ENCODE peak calls at places on chromosomes 6 and 20, in four cellular contexts. Q, M, T and A are unnamed samples.

GRCh38 chr6:155660243-155660977 is 204.8 kb upstream of the NOX3 start:
- DNase-seq in Q (no peak), M (no peak), T (peak), A (no peak)

GRCh38 chr20:24131281-24131680 is 142.7 kb upstream of the GGTLC1 start:
- DNase-seq in Q (no peak), M (no peak), T (no peak), A (no peak)

GRCh38 chr20:10313701-10314100 is 95.1 kb downstream of the SNAP25 start:
- DNase-seq in Q (no peak), M (no peak), T (no peak), A (no peak)

GRCh38 chr6:141956046-141956761 is 176.5 kb upstream of the GJE1 start:
- DNase-seq in Q (no peak), M (no peak), T (no peak), A (no peak)

GRCh38 chr6:42778072-42778471 is 3.8 kb upstream of the BICRAL start:
- DNase-seq in Q (no peak), M (no peak), T (no peak), A (no peak)

GRCh38 chr6:109783245-109783990 is 92.3 kb downstream of the FIG4 start:
- DNase-seq in Q (no peak), M (no peak), T (peak), A (no peak)

GRCh38 chr20:3082306-3082951 is 2.1 kb downstream of the AVP start:
- DNase-seq in Q (no peak), M (no peak), T (no peak), A (no peak)

GRCh38 chr6:155313602-155314091 is 637 bp downstream of the TFB1M start:
- DNase-seq in Q (no peak), M (no peak), T (peak), A (no peak)

GRCh38 chr20:19993937-19994667 is 23.1 kb upstream of the NAA20 start:
- DNase-seq in Q (no peak), M (no peak), T (no peak), A (peak)

GRCh38 chr6:142378138-142378875 is 76.5 kb downstream of the ADGRG6 start:
- DNase-seq in Q (no peak), M (no peak), T (no peak), A (no peak)

GRCh38 chr6:21357262-21357661 is 236.3 kb upstream of the SOX4 start:
- DNase-seq in Q (no peak), M (no peak), T (peak), A (no peak)

GRCh38 chr6:160930547-160931377 is 60.8 kb upstream of the MAP3K4 start:
- DNase-seq in Q (no peak), M (peak), T (peak), A (peak)
- TF ChIP-seq POLR2A in Q (no peak), M (no peak), T (no peak), A (no peak)

GRCh38 chr6:36973647-36974046 is 12.3 kb downstream of the MTCH1 start:
- DNase-seq in Q (no peak), M (peak), T (no peak), A (peak)

GRCh38 chr6:36976931-36977330 is 9.1 kb downstream of the MTCH1 start:
- DNase-seq in Q (no peak), M (peak), T (no peak), A (no peak)

GRCh38 chr6:36976509-36976908 is 9.5 kb downstream of the MTCH1 start:
- DNase-seq in Q (no peak), M (peak), T (no peak), A (no peak)

GRCh38 chr6:36976005-36976261 is 10.1 kb downstream of the MTCH1 start:
- DNase-seq in Q (no peak), M (no peak), T (peak), A (no peak)

GRCh38 chr6:36975231-36976004 is 10.6 kb downstream of the MTCH1 start:
- DNase-seq in Q (no peak), M (peak), T (no peak), A (no peak)
- TF ChIP-seq POLR2A in Q (no peak), M (no peak), T (no peak), A (no peak)

GRCh38 chr6:137531376-137532092 is 37.3 kb upstream of the OLIG3 start:
- DNase-seq in Q (no peak), M (no peak), T (no peak), A (no peak)

GRCh38 chr6:137536104-137536773 is 42.0 kb upstream of the OLIG3 start:
- DNase-seq in Q (no peak), M (no peak), T (no peak), A (no peak)

DNA sequence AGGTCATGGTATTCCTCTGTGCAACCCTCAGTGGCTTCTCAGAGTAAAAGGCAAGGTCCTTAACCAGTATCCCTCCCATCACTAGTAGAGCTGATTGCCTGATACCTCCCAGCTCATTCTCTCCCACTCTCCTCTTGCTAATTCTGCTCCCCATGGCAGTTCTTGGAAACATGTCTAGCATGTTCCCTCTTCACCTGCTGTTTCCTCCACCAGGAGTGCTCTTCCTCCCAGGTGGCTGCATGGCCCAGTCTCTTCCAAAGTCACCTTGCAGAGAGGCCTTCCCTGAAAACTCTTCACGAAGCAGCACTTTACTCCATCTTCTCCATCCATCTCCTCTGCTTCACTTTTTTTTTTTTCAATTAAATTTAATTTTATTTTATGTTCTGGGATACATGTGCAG is 36.2 kb upstream of the OLIG3 start:
- DNase-seq in Q (no peak), M (no peak), T (no peak), A (no peak)
- TF ChIP-seq POLR2A in Q (no peak), M (no peak), T (no peak), A (no peak)

GRCh38 chr6:120564779-120565178 is 769.5 kb downstream of the TBC1D32 start:
- DNase-seq in Q (no peak), M (no peak), T (no peak), A (no peak)
- TF ChIP-seq POLR2A in Q (no peak), M (no peak), T (no peak), A (no peak)

DNA sequence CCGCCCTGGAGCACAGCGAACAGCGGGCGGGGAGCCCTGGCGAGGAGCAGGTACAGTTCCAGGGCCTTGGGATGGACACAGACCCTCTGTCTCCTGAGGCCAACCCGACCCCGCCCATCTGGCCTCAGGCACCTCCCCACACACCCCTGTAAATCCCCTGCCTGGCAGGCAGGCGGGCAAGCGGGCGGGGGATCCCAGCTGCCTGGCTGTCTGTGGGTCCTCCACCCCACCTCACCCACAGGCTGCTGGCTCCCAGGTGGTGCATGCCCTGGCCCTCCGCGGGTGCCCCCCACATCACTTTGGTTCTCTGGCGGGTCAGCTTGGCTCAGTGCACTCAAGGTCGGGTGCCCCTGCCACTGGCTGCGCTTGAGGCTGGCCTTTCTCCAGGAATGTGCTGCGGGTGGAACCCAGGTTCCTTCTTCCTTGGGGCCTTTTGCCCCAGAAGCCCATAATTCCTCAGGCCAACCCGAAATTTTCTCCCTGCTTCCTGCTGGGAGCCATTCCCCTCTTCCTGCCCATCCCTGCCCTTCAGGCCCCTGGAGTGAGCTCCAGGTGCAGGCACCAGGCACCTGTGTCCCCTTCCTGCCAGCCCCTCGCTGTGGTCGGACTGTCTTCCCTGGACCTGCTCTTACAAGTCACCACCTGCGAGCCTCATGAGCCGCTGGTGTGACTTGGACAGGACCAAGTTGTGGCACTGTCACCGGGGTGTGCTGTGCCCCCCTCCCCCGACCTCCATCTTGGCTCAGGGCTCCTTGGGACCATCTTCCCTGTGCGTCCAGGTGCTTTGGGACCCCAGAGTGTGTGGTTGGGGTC is 5.3 kb upstream of the TNFRSF6B start:
- DNase-seq in Q (no peak), M (peak), T (no peak), A (no peak)
- TF ChIP-seq POLR2A in Q (no peak), M (no peak), T (no peak), A (no peak)